ENCODE peak calls at places on chromosomes 13 and 19, in five cellular contexts. C is GM20000; B is left ventricle myocardium superior; W is stimulated activated naive CD8-positive, alpha-beta T cell treated with anti-CD3 and anti-CD28 coated beads, Interleukin-15, amount 100 ng/mL, for 72 hours; Y is right lobe of liver. T is an unnamed sample.

GRCh38 chr13:43257765-43258164 is 234.4 kb downstream of the DNAJC15 start:
- DNase-seq in Y (no peak), C (no peak), B (no peak), W (no peak), T (no peak)

GRCh38 chr19:9584073-9584833 is at the start of gene ZNF121:
- DNase-seq in B (peak; percentile 92), W (peak; percentile 81), C (peak; percentile 80), Y (peak; percentile 86), T (peak; percentile 21)

GRCh38 chr13:98697833-98698232 is 54.6 kb downstream of the SLC15A1 start:
- DNase-seq in W (no peak), Y (no peak), C (no peak), B (no peak), T (no peak)

GRCh38 chr13:64997438-64997837 is 2232.7 kb downstream of the PCDH9 start:
- DNase-seq in B (no peak), W (no peak), Y (no peak), C (no peak), T (no peak)

GRCh38 chr13:109494955-109495354 is 291.4 kb downstream of the IRS2 start:
- DNase-seq in W (no peak), C (no peak), Y (no peak), B (no peak), T (no peak)

GRCh38 chr19:6066661-6067646 is 43.3 kb downstream of the RFX2 start:
- DNase-seq in C (no peak), W (no peak), B (peak; percentile 96), Y (peak; percentile 93), T (no peak)

GRCh38 chr19:10009269-10009665 is 1.0 kb downstream of the COL5A3 start:
- DNase-seq in C (peak; percentile 66), Y (peak; percentile 35), W (peak; percentile 18), B (peak; percentile 87), T (no peak)

GRCh38 chr19:17420267-17420924 is 549 bp downstream of the MVB12A start:
- DNase-seq in Y (peak; percentile 65), B (peak; percentile 52), W (no peak), C (peak; percentile 39), T (no peak)

GRCh38 chr19:688214-688613 is 7.0 kb downstream of the PRSS57 start:
- DNase-seq in B (no peak), Y (no peak), W (no peak), C (no peak), T (no peak)

GRCh38 chr13:27833206-27833605 is 40.9 kb downstream of the GSX1 start:
- DNase-seq in W (no peak), Y (no peak), B (no peak), C (no peak), T (no peak)